ENCODE peak calls at places on chromosomes 3 and 15, in nine cellular contexts. M is bronchial epithelial cell; X is lung; C is stimulated activated CD8-positive, alpha-beta memory T cell treated with anti-CD3 and anti-CD28 coated beads, Interleukin-7, amount 100 ng/mL, for 24 hours; F is GM12891; R is AG08395; W is retinal pigment epithelial cell; H is activated CD8-positive, alpha-beta memory T cell treated with anti-CD3 and anti-CD28 coated beads, Interleukin-2, amount 10 ng/mL, durations not matched to agents 7 days and 5 days; L is DMS153. O is an unnamed sample.

GRCh38 chr3:56154297-56154696 is 314.0 kb downstream of the ERC2 start:
- DNase-seq in M (peak), X (no peak), C (no peak), F (no peak), R (peak), W (no peak), H (no peak), L (no peak), O (no peak)

GRCh38 chr3:17023006-17023664 is 138.4 kb downstream of the PLCL2 start:
- DNase-seq in M (peak), X (no peak), C (peak), F (no peak), R (no peak), W (no peak), H (peak), L (no peak), O (no peak)

GRCh38 chr3:24355806-24356205 is 138.8 kb downstream of the THRB start:
- DNase-seq in M (no peak), X (no peak), C (no peak), F (no peak), R (no peak), W (no peak), H (no peak), L (no peak), O (no peak)

GRCh38 chr3:126268866-126269265 is 88.3 kb downstream of the KLF15 start:
- DNase-seq in M (no peak), X (no peak), C (no peak), F (no peak), R (no peak), W (no peak), H (no peak), L (no peak), O (no peak)

GRCh38 chr15:92715753-92716152 is 60.2 kb upstream of the FAM174B start:
- DNase-seq in M (no peak), X (no peak), C (no peak), F (no peak), R (no peak), W (peak), H (no peak), L (no peak), O (peak)

GRCh38 chr3:188646592-188646991 is 492.6 kb downstream of the LPP start:
- DNase-seq in M (no peak), X (no peak), C (no peak), F (no peak), R (peak), W (no peak), H (no peak), L (peak), O (no peak)

GRCh38 chr15:35519536-35520149 is 26.3 kb downstream of the DPH6 start:
- DNase-seq in M (peak), X (no peak), C (no peak), F (no peak), R (peak), W (no peak), H (no peak), L (peak), O (no peak)

GRCh38 chr3:13316603-13317002 is 103.5 kb downstream of the NUP210 start:
- DNase-seq in M (no peak), X (no peak), C (no peak), F (no peak), R (no peak), W (no peak), H (no peak), L (no peak), O (no peak)

GRCh38 chr3:168272343-168272984 is 176.7 kb upstream of the GOLIM4 start:
- DNase-seq in M (peak), X (no peak), C (no peak), F (no peak), R (no peak), W (no peak), H (no peak), L (no peak), O (no peak)

GRCh38 chr15:95994418-95994817 is 336.1 kb upstream of the NR2F2 start:
- DNase-seq in M (peak), X (no peak), C (no peak), F (no peak), R (peak), W (no peak), H (no peak), L (no peak), O (no peak)